ENCODE peak calls at places on chromosomes 13 and 19, in ten cellular contexts. One of them, this sample, is unnamed.

GRCh38 chr19:1945899-1946298 is 4.9 kb downstream of the CSNK1G2 start:
- DNase-seq in amygdala: no peak
- DNase-seq in right atrium auricular region: no peak
- DNase-seq in neuronal stem cell: no peak
- DNase-seq in HuH-7: peak
- DNase-seq in BE2C: peak
- DNase-seq in naive thymus-derived CD8-positive, alpha-beta T cell: no peak
- DNase-seq in midbrain: no peak
- DNase-seq in MM.1S: no peak
- DNase-seq in CD8-positive, alpha-beta memory T cell: no peak
- DNase-seq in this sample: no peak

GRCh38 chr13:74819549-74819948 is 662.4 kb downstream of the TBC1D4 start:
- DNase-seq in neuronal stem cell: no peak
- DNase-seq in naive thymus-derived CD8-positive, alpha-beta T cell: no peak
- DNase-seq in midbrain: no peak
- DNase-seq in MM.1S: no peak
- DNase-seq in right atrium auricular region: no peak
- DNase-seq in CD8-positive, alpha-beta memory T cell: no peak
- DNase-seq in HuH-7: no peak
- DNase-seq in BE2C: no peak
- DNase-seq in amygdala: no peak
- DNase-seq in this sample: no peak

GRCh38 chr19:49984491-49984890 is 23.5 kb upstream of the SIGLEC11 start:
- DNase-seq in MM.1S: no peak
- DNase-seq in neuronal stem cell: no peak
- DNase-seq in CD8-positive, alpha-beta memory T cell: no peak
- DNase-seq in BE2C: no peak
- DNase-seq in naive thymus-derived CD8-positive, alpha-beta T cell: no peak
- DNase-seq in midbrain: no peak
- DNase-seq in amygdala: no peak
- DNase-seq in right atrium auricular region: no peak
- DNase-seq in HuH-7: no peak
- DNase-seq in this sample: no peak

GRCh38 chr19:11028146-11028545 is 61.1 kb upstream of the LDLR start:
- DNase-seq in BE2C: no peak
- DNase-seq in MM.1S: no peak
- DNase-seq in midbrain: no peak
- DNase-seq in amygdala: no peak
- DNase-seq in neuronal stem cell: no peak
- DNase-seq in naive thymus-derived CD8-positive, alpha-beta T cell: no peak
- DNase-seq in CD8-positive, alpha-beta memory T cell: no peak
- DNase-seq in HuH-7: no peak
- DNase-seq in right atrium auricular region: no peak
- DNase-seq in this sample: no peak

GRCh38 chr19:29806098-29806866 is 5.5 kb upstream of the CCNE1 start:
- DNase-seq in midbrain: no peak
- DNase-seq in HuH-7: no peak
- DNase-seq in right atrium auricular region: peak
- DNase-seq in neuronal stem cell: no peak
- DNase-seq in naive thymus-derived CD8-positive, alpha-beta T cell: no peak
- DNase-seq in MM.1S: no peak
- DNase-seq in amygdala: no peak
- DNase-seq in BE2C: peak
- DNase-seq in CD8-positive, alpha-beta memory T cell: no peak
- DNase-seq in this sample: no peak

GRCh38 chr19:35011737-35012682 is 11.9 kb downstream of the GRAMD1A start:
- DNase-seq in midbrain: no peak
- DNase-seq in right atrium auricular region: no peak
- DNase-seq in BE2C: no peak
- DNase-seq in MM.1S: no peak
- DNase-seq in naive thymus-derived CD8-positive, alpha-beta T cell: no peak
- DNase-seq in amygdala: no peak
- DNase-seq in CD8-positive, alpha-beta memory T cell: no peak
- DNase-seq in neuronal stem cell: no peak
- DNase-seq in HuH-7: no peak
- DNase-seq in this sample: peak

GRCh38 chr19:2337329-2337707 is 8.8 kb downstream of the SPPL2B start:
- DNase-seq in MM.1S: no peak
- DNase-seq in amygdala: peak
- DNase-seq in BE2C: peak
- DNase-seq in CD8-positive, alpha-beta memory T cell: no peak
- DNase-seq in neuronal stem cell: peak
- DNase-seq in midbrain: peak
- DNase-seq in naive thymus-derived CD8-positive, alpha-beta T cell: no peak
- DNase-seq in right atrium auricular region: no peak
- DNase-seq in HuH-7: peak
- DNase-seq in this sample: peak

GRCh38 chr19:30997222-30997621 is 352.0 kb downstream of the TSHZ3 start:
- DNase-seq in amygdala: no peak
- DNase-seq in CD8-positive, alpha-beta memory T cell: no peak
- DNase-seq in MM.1S: no peak
- DNase-seq in neuronal stem cell: no peak
- DNase-seq in HuH-7: no peak
- DNase-seq in right atrium auricular region: no peak
- DNase-seq in midbrain: no peak
- DNase-seq in BE2C: no peak
- DNase-seq in naive thymus-derived CD8-positive, alpha-beta T cell: no peak
- DNase-seq in this sample: no peak

GRCh38 chr13:113793718-113794085 is 34.7 kb downstream of the TMEM255B start:
- DNase-seq in neuronal stem cell: no peak
- DNase-seq in amygdala: no peak
- DNase-seq in MM.1S: no peak
- DNase-seq in right atrium auricular region: no peak
- DNase-seq in HuH-7: no peak
- DNase-seq in midbrain: no peak
- DNase-seq in naive thymus-derived CD8-positive, alpha-beta T cell: no peak
- DNase-seq in CD8-positive, alpha-beta memory T cell: no peak
- DNase-seq in BE2C: no peak
- DNase-seq in this sample: no peak

GRCh38 chr19:6501740-6502648 is at the start of gene TUBB4A:
- DNase-seq in BE2C: peak
- DNase-seq in right atrium auricular region: no peak
- DNase-seq in MM.1S: no peak
- DNase-seq in midbrain: peak
- DNase-seq in neuronal stem cell: no peak
- DNase-seq in naive thymus-derived CD8-positive, alpha-beta T cell: peak
- DNase-seq in HuH-7: peak
- DNase-seq in CD8-positive, alpha-beta memory T cell: no peak
- DNase-seq in amygdala: peak
- DNase-seq in this sample: peak

GRCh38 chr13:31045621-31046081 is 113.2 kb downstream of the TEX26 start:
- DNase-seq in CD8-positive, alpha-beta memory T cell: peak
- DNase-seq in HuH-7: no peak
- DNase-seq in MM.1S: no peak
- DNase-seq in neuronal stem cell: no peak
- DNase-seq in midbrain: no peak
- DNase-seq in BE2C: no peak
- DNase-seq in naive thymus-derived CD8-positive, alpha-beta T cell: no peak
- DNase-seq in amygdala: no peak
- DNase-seq in right atrium auricular region: peak
- DNase-seq in this sample: peak

GRCh38 chr19:283395-283794 is 7.8 kb downstream of the PLPP2 start:
- DNase-seq in midbrain: no peak
- DNase-seq in right atrium auricular region: no peak
- DNase-seq in neuronal stem cell: no peak
- DNase-seq in CD8-positive, alpha-beta memory T cell: no peak
- DNase-seq in amygdala: no peak
- DNase-seq in BE2C: no peak
- DNase-seq in naive thymus-derived CD8-positive, alpha-beta T cell: no peak
- DNase-seq in MM.1S: no peak
- DNase-seq in HuH-7: no peak
- DNase-seq in this sample: no peak

GRCh38 chr13:72585254-72585653 is 142.2 kb downstream of the MZT1 start:
- DNase-seq in right atrium auricular region: no peak
- DNase-seq in MM.1S: peak
- DNase-seq in amygdala: no peak
- DNase-seq in BE2C: no peak
- DNase-seq in naive thymus-derived CD8-positive, alpha-beta T cell: no peak
- DNase-seq in CD8-positive, alpha-beta memory T cell: no peak
- DNase-seq in neuronal stem cell: no peak
- DNase-seq in HuH-7: no peak
- DNase-seq in midbrain: no peak
- DNase-seq in this sample: no peak

GRCh38 chr13:111474136-111475002 is 153.9 kb downstream of the TEX29 start:
- DNase-seq in HuH-7: peak
- DNase-seq in amygdala: no peak
- DNase-seq in right atrium auricular region: peak
- DNase-seq in naive thymus-derived CD8-positive, alpha-beta T cell: peak
- DNase-seq in BE2C: no peak
- DNase-seq in MM.1S: no peak
- DNase-seq in midbrain: peak
- DNase-seq in CD8-positive, alpha-beta memory T cell: no peak
- DNase-seq in neuronal stem cell: peak
- DNase-seq in this sample: peak

GRCh38 chr13:93736111-93736510 is 509.5 kb downstream of the GPC6 start:
- DNase-seq in MM.1S: no peak
- DNase-seq in CD8-positive, alpha-beta memory T cell: no peak
- DNase-seq in HuH-7: no peak
- DNase-seq in neuronal stem cell: no peak
- DNase-seq in midbrain: no peak
- DNase-seq in amygdala: no peak
- DNase-seq in right atrium auricular region: no peak
- DNase-seq in naive thymus-derived CD8-positive, alpha-beta T cell: no peak
- DNase-seq in BE2C: no peak
- DNase-seq in this sample: no peak

GRCh38 chr19:32816555-32817099 is 52.9 kb downstream of the SLC7A9 start:
- DNase-seq in right atrium auricular region: no peak
- DNase-seq in BE2C: no peak
- DNase-seq in CD8-positive, alpha-beta memory T cell: no peak
- DNase-seq in neuronal stem cell: no peak
- DNase-seq in naive thymus-derived CD8-positive, alpha-beta T cell: no peak
- DNase-seq in MM.1S: no peak
- DNase-seq in HuH-7: no peak
- DNase-seq in midbrain: no peak
- DNase-seq in amygdala: no peak
- DNase-seq in this sample: no peak

GRCh38 chr19:377801-378581 is 31.0 kb downstream of the C2CD4C start:
- DNase-seq in amygdala: no peak
- DNase-seq in neuronal stem cell: no peak
- DNase-seq in MM.1S: no peak
- DNase-seq in right atrium auricular region: no peak
- DNase-seq in BE2C: no peak
- DNase-seq in HuH-7: no peak
- DNase-seq in CD8-positive, alpha-beta memory T cell: no peak
- DNase-seq in naive thymus-derived CD8-positive, alpha-beta T cell: no peak
- DNase-seq in midbrain: no peak
- DNase-seq in this sample: no peak

GRCh38 chr13:41587490-41587889 is 130.1 kb downstream of the RGCC start:
- DNase-seq in midbrain: peak
- DNase-seq in HuH-7: no peak
- DNase-seq in right atrium auricular region: no peak
- DNase-seq in neuronal stem cell: no peak
- DNase-seq in naive thymus-derived CD8-positive, alpha-beta T cell: peak
- DNase-seq in amygdala: no peak
- DNase-seq in CD8-positive, alpha-beta memory T cell: no peak
- DNase-seq in BE2C: peak
- DNase-seq in MM.1S: no peak
- DNase-seq in this sample: peak

GRCh38 chr13:51479199-51479523 is 26.3 kb upstream of the INTS6 start:
- DNase-seq in midbrain: no peak
- DNase-seq in CD8-positive, alpha-beta memory T cell: no peak
- DNase-seq in naive thymus-derived CD8-positive, alpha-beta T cell: no peak
- DNase-seq in MM.1S: no peak
- DNase-seq in right atrium auricular region: no peak
- DNase-seq in HuH-7: no peak
- DNase-seq in BE2C: no peak
- DNase-seq in neuronal stem cell: no peak
- DNase-seq in amygdala: no peak
- DNase-seq in this sample: no peak

GRCh38 chr13:42894765-42895181 is 97.3 kb downstream of the EPSTI1 start:
- DNase-seq in midbrain: no peak
- DNase-seq in naive thymus-derived CD8-positive, alpha-beta T cell: no peak
- DNase-seq in neuronal stem cell: no peak
- DNase-seq in amygdala: no peak
- DNase-seq in HuH-7: no peak
- DNase-seq in CD8-positive, alpha-beta memory T cell: no peak
- DNase-seq in right atrium auricular region: no peak
- DNase-seq in MM.1S: no peak
- DNase-seq in BE2C: no peak
- DNase-seq in this sample: no peak

GRCh38 chr13:73072501-73072900 is 13.7 kb downstream of the KLF5 start:
- DNase-seq in CD8-positive, alpha-beta memory T cell: no peak
- DNase-seq in midbrain: no peak
- DNase-seq in right atrium auricular region: no peak
- DNase-seq in neuronal stem cell: no peak
- DNase-seq in naive thymus-derived CD8-positive, alpha-beta T cell: no peak
- DNase-seq in BE2C: no peak
- DNase-seq in HuH-7: no peak
- DNase-seq in amygdala: no peak
- DNase-seq in MM.1S: no peak
- DNase-seq in this sample: no peak

GRCh38 chr19:4009990-4010807 is 2.7 kb downstream of the PIAS4 start:
- DNase-seq in neuronal stem cell: no peak
- DNase-seq in MM.1S: no peak
- DNase-seq in amygdala: no peak
- DNase-seq in HuH-7: no peak
- DNase-seq in CD8-positive, alpha-beta memory T cell: no peak
- DNase-seq in naive thymus-derived CD8-positive, alpha-beta T cell: no peak
- DNase-seq in right atrium auricular region: no peak
- DNase-seq in BE2C: no peak
- DNase-seq in midbrain: no peak
- DNase-seq in this sample: no peak

GRCh38 chr13:97194473-97194872 is 27.7 kb upstream of the MBNL2 start:
- DNase-seq in MM.1S: no peak
- DNase-seq in neuronal stem cell: no peak
- DNase-seq in amygdala: no peak
- DNase-seq in midbrain: no peak
- DNase-seq in HuH-7: no peak
- DNase-seq in CD8-positive, alpha-beta memory T cell: no peak
- DNase-seq in BE2C: no peak
- DNase-seq in right atrium auricular region: no peak
- DNase-seq in naive thymus-derived CD8-positive, alpha-beta T cell: no peak
- DNase-seq in this sample: no peak

GRCh38 chr13:99176309-99177276 is 24.1 kb upstream of the UBAC2 start:
- DNase-seq in amygdala: peak
- DNase-seq in right atrium auricular region: peak
- DNase-seq in neuronal stem cell: peak
- DNase-seq in MM.1S: peak
- DNase-seq in HuH-7: peak
- DNase-seq in CD8-positive, alpha-beta memory T cell: peak
- DNase-seq in midbrain: peak
- DNase-seq in BE2C: peak
- DNase-seq in naive thymus-derived CD8-positive, alpha-beta T cell: peak
- DNase-seq in this sample: peak

GRCh38 chr13:111460548-111461444 is 140.4 kb downstream of the TEX29 start:
- DNase-seq in right atrium auricular region: no peak
- DNase-seq in CD8-positive, alpha-beta memory T cell: no peak
- DNase-seq in amygdala: peak
- DNase-seq in MM.1S: no peak
- DNase-seq in BE2C: no peak
- DNase-seq in HuH-7: peak
- DNase-seq in midbrain: peak
- DNase-seq in naive thymus-derived CD8-positive, alpha-beta T cell: no peak
- DNase-seq in neuronal stem cell: no peak
- DNase-seq in this sample: no peak

GRCh38 chr19:55640043-55640576 is 692 bp upstream of the ZNF580 start:
- DNase-seq in MM.1S: no peak
- DNase-seq in right atrium auricular region: no peak
- DNase-seq in BE2C: peak
- DNase-seq in neuronal stem cell: no peak
- DNase-seq in midbrain: peak
- DNase-seq in amygdala: no peak
- DNase-seq in HuH-7: no peak
- DNase-seq in naive thymus-derived CD8-positive, alpha-beta T cell: peak
- DNase-seq in CD8-positive, alpha-beta memory T cell: peak
- DNase-seq in this sample: peak

GRCh38 chr19:17385878-17386611 is 8.0 kb downstream of the CCDC194 start:
- DNase-seq in naive thymus-derived CD8-positive, alpha-beta T cell: peak
- DNase-seq in BE2C: peak
- DNase-seq in MM.1S: peak
- DNase-seq in midbrain: peak
- DNase-seq in amygdala: no peak
- DNase-seq in neuronal stem cell: no peak
- DNase-seq in CD8-positive, alpha-beta memory T cell: peak
- DNase-seq in HuH-7: peak
- DNase-seq in right atrium auricular region: peak
- DNase-seq in this sample: peak

GRCh38 chr13:27372896-27373295 is 51.5 kb upstream of the GTF3A start:
- DNase-seq in BE2C: peak
- DNase-seq in CD8-positive, alpha-beta memory T cell: no peak
- DNase-seq in midbrain: no peak
- DNase-seq in neuronal stem cell: no peak
- DNase-seq in right atrium auricular region: no peak
- DNase-seq in MM.1S: no peak
- DNase-seq in HuH-7: peak
- DNase-seq in amygdala: no peak
- DNase-seq in naive thymus-derived CD8-positive, alpha-beta T cell: no peak
- DNase-seq in this sample: no peak

This sample was measured in CD4-positive, alpha-beta memory T cell.